ENCODE peak calls at places on chromosomes 12 and 14, in seven cellular contexts. One of them, this sample, is unnamed.

GRCh38 chr12:104286538-104287482 is 16.7 kb upstream of the EID3 start:
- DNase-seq in left ventricle myocardium inferior: peak; percentile 94
- DNase-seq in CD4-positive, alpha-beta T cell: peak; percentile 82
- DNase-seq in lower lobe of right lung: peak; percentile 94
- DNase-seq in IMR-90: peak; percentile 96
- DNase-seq in upper lobe of right lung: peak; percentile 94
- DNase-seq in uterus: peak; percentile 93
- DNase-seq in this sample: peak; percentile 94

GRCh38 chr14:24367506-24368214 is at the start of gene NFATC4:
- DNase-seq in uterus: peak; percentile 83
- DNase-seq in upper lobe of right lung: no peak
- DNase-seq in left ventricle myocardium inferior: peak; percentile 75
- DNase-seq in CD4-positive, alpha-beta T cell: no peak
- DNase-seq in IMR-90: peak; percentile 96
- DNase-seq in lower lobe of right lung: peak; percentile 63
- DNase-seq in this sample: peak; percentile 79

GRCh38 chr12:51914034-51914923 is 7.0 kb downstream of the ACVRL1 start:
- DNase-seq in lower lobe of right lung: no peak
- DNase-seq in upper lobe of right lung: peak; percentile 67
- DNase-seq in uterus: no peak
- DNase-seq in CD4-positive, alpha-beta T cell: no peak
- DNase-seq in IMR-90: no peak
- DNase-seq in left ventricle myocardium inferior: peak; percentile 55
- DNase-seq in this sample: no peak

GRCh38 chr14:100673085-100673806 is 53.4 kb upstream of the DLK1 start:
- DNase-seq in uterus: no peak
- DNase-seq in left ventricle myocardium inferior: no peak
- DNase-seq in CD4-positive, alpha-beta T cell: no peak
- DNase-seq in IMR-90: no peak
- DNase-seq in upper lobe of right lung: peak; percentile 77
- DNase-seq in lower lobe of right lung: peak; percentile 66
- DNase-seq in this sample: no peak

GRCh38 chr12:45216297-45216982 is 545 bp downstream of the ANO6 start:
- DNase-seq in uterus: peak; percentile 52
- DNase-seq in upper lobe of right lung: peak; percentile 81
- DNase-seq in CD4-positive, alpha-beta T cell: peak; percentile 26
- DNase-seq in lower lobe of right lung: peak; percentile 70
- DNase-seq in IMR-90: peak; percentile 49
- DNase-seq in left ventricle myocardium inferior: peak; percentile 51
- DNase-seq in this sample: peak; percentile 63

GRCh38 chr12:107167756-107168155 is 74.4 kb upstream of the CRY1 start:
- DNase-seq in upper lobe of right lung: no peak
- DNase-seq in left ventricle myocardium inferior: no peak
- DNase-seq in IMR-90: peak; percentile 31
- DNase-seq in CD4-positive, alpha-beta T cell: no peak
- DNase-seq in lower lobe of right lung: no peak
- DNase-seq in uterus: no peak
- DNase-seq in this sample: no peak

GRCh38 chr12:52464921-52465320 is 8.7 kb downstream of the KRT6C start:
- DNase-seq in uterus: no peak
- DNase-seq in upper lobe of right lung: no peak
- DNase-seq in CD4-positive, alpha-beta T cell: no peak
- DNase-seq in lower lobe of right lung: no peak
- DNase-seq in left ventricle myocardium inferior: no peak
- DNase-seq in IMR-90: no peak
- DNase-seq in this sample: no peak

GRCh38 chr12:123389560-123390351 is 5.8 kb downstream of the KMT5A start:
- DNase-seq in left ventricle myocardium inferior: peak; percentile 66
- DNase-seq in uterus: peak; percentile 30
- DNase-seq in upper lobe of right lung: peak; percentile 88
- DNase-seq in lower lobe of right lung: peak; percentile 86
- DNase-seq in IMR-90: no peak
- DNase-seq in CD4-positive, alpha-beta T cell: no peak
- DNase-seq in this sample: peak; percentile 75

GRCh38 chr14:22908601-22909000 is 10.3 kb downstream of the RBM23 start:
- DNase-seq in uterus: no peak
- DNase-seq in left ventricle myocardium inferior: no peak
- DNase-seq in IMR-90: peak; percentile 51
- DNase-seq in CD4-positive, alpha-beta T cell: no peak
- DNase-seq in upper lobe of right lung: no peak
- DNase-seq in lower lobe of right lung: no peak
- DNase-seq in this sample: no peak

GRCh38 chr14:55077155-55077554 is 25.7 kb downstream of the MAPK1IP1L start:
- DNase-seq in upper lobe of right lung: no peak
- DNase-seq in lower lobe of right lung: no peak
- DNase-seq in left ventricle myocardium inferior: no peak
- DNase-seq in IMR-90: no peak
- DNase-seq in CD4-positive, alpha-beta T cell: no peak
- DNase-seq in uterus: no peak
- DNase-seq in this sample: no peak

GRCh38 chr12:45415393-45415817 is 199.5 kb downstream of the ANO6 start:
- DNase-seq in CD4-positive, alpha-beta T cell: no peak
- DNase-seq in IMR-90: peak; percentile 100
- DNase-seq in lower lobe of right lung: no peak
- DNase-seq in left ventricle myocardium inferior: peak; percentile 34
- DNase-seq in upper lobe of right lung: no peak
- DNase-seq in uterus: peak; percentile 32
- DNase-seq in this sample: peak; percentile 84

GRCh38 chr12:30546121-30546520 is 149.5 kb downstream of the IPO8 start:
- DNase-seq in upper lobe of right lung: no peak
- DNase-seq in uterus: no peak
- DNase-seq in left ventricle myocardium inferior: no peak
- DNase-seq in CD4-positive, alpha-beta T cell: no peak
- DNase-seq in IMR-90: no peak
- DNase-seq in lower lobe of right lung: no peak
- DNase-seq in this sample: no peak

GRCh38 chr14:52188381-52188780 is 79.1 kb upstream of the PTGDR start:
- DNase-seq in uterus: no peak
- DNase-seq in IMR-90: no peak
- DNase-seq in lower lobe of right lung: no peak
- DNase-seq in left ventricle myocardium inferior: no peak
- DNase-seq in upper lobe of right lung: no peak
- DNase-seq in CD4-positive, alpha-beta T cell: no peak
- DNase-seq in this sample: no peak
- H3K27ac ChIP-seq in uterus: no peak overlapping the region
- H3K27ac ChIP-seq in IMR-90: no peak overlapping the region
- H3K27ac ChIP-seq in lower lobe of right lung: no peak overlapping the region
- H3K27ac ChIP-seq in left ventricle myocardium inferior: no peak overlapping the region
- H3K27ac ChIP-seq in upper lobe of right lung: no peak overlapping the region
- H3K27ac ChIP-seq in CD4-positive, alpha-beta T cell: no peak overlapping the region
- H3K27ac ChIP-seq in this sample: no peak overlapping the region

GRCh38 chr12:70367268-70368141 is 1.4 kb downstream of the KCNMB4 start:
- DNase-seq in lower lobe of right lung: no peak
- DNase-seq in IMR-90: peak; percentile 11
- DNase-seq in left ventricle myocardium inferior: no peak
- DNase-seq in uterus: no peak
- DNase-seq in upper lobe of right lung: no peak
- DNase-seq in CD4-positive, alpha-beta T cell: no peak
- DNase-seq in this sample: no peak

GRCh38 chr12:70365398-70365647 is 767 bp upstream of the KCNMB4 start:
- DNase-seq in CD4-positive, alpha-beta T cell: no peak
- DNase-seq in uterus: peak; percentile 13
- DNase-seq in left ventricle myocardium inferior: no peak
- DNase-seq in lower lobe of right lung: no peak
- DNase-seq in IMR-90: no peak
- DNase-seq in upper lobe of right lung: no peak
- DNase-seq in this sample: no peak

GRCh38 chr12:70364695-70365397 is 1.2 kb upstream of the KCNMB4 start:
- DNase-seq in lower lobe of right lung: no peak
- DNase-seq in CD4-positive, alpha-beta T cell: no peak
- DNase-seq in upper lobe of right lung: no peak
- DNase-seq in left ventricle myocardium inferior: no peak
- DNase-seq in IMR-90: no peak
- DNase-seq in uterus: no peak
- DNase-seq in this sample: no peak

GRCh38 chr12:70365648-70366518 is at the start of gene KCNMB4:
- DNase-seq in uterus: peak; percentile 63
- DNase-seq in lower lobe of right lung: peak; percentile 65
- DNase-seq in IMR-90: peak; percentile 10
- DNase-seq in CD4-positive, alpha-beta T cell: peak; percentile 73
- DNase-seq in upper lobe of right lung: peak; percentile 78
- DNase-seq in left ventricle myocardium inferior: peak; percentile 64
- DNase-seq in this sample: peak; percentile 79

GRCh38 chr12:70366581-70367267 is 634 bp downstream of the KCNMB4 start:
- DNase-seq in CD4-positive, alpha-beta T cell: peak; percentile 57
- DNase-seq in left ventricle myocardium inferior: peak; percentile 25
- DNase-seq in IMR-90: peak; percentile 31
- DNase-seq in uterus: peak; percentile 28
- DNase-seq in upper lobe of right lung: peak; percentile 67
- DNase-seq in lower lobe of right lung: peak; percentile 55
- DNase-seq in this sample: peak; percentile 13
- H3K27me3 ChIP-seq in CD4-positive, alpha-beta T cell: peaks cover 7% of the 10 kb centered on the region
- H3K27me3 ChIP-seq in left ventricle myocardium inferior: peaks cover 13% of the 10 kb centered on the region
- H3K27me3 ChIP-seq in IMR-90: peaks cover 15% of the 10 kb centered on the region
- H3K27me3 ChIP-seq in uterus: no peaks in the 10 kb centered on the region
- H3K27me3 ChIP-seq in upper lobe of right lung: peaks cover 30% of the 10 kb centered on the region
- H3K27me3 ChIP-seq in lower lobe of right lung: peaks cover 17% of the 10 kb centered on the region
- H3K27me3 ChIP-seq in this sample: no peaks in the 10 kb centered on the region

GRCh38 chr12:92462049-92462448 is 240.7 kb upstream of the PLEKHG7 start:
- DNase-seq in left ventricle myocardium inferior: no peak
- DNase-seq in uterus: no peak
- DNase-seq in lower lobe of right lung: no peak
- DNase-seq in IMR-90: no peak
- DNase-seq in CD4-positive, alpha-beta T cell: no peak
- DNase-seq in upper lobe of right lung: no peak
- DNase-seq in this sample: no peak
- H3K27ac ChIP-seq in left ventricle myocardium inferior: no peak overlapping the region
- H3K27ac ChIP-seq in uterus: no peak overlapping the region
- H3K27ac ChIP-seq in lower lobe of right lung: peak overlapping the region; percentile 2
- H3K27ac ChIP-seq in IMR-90: no peak overlapping the region
- H3K27ac ChIP-seq in CD4-positive, alpha-beta T cell: no peak overlapping the region
- H3K27ac ChIP-seq in upper lobe of right lung: no peak overlapping the region
- H3K27ac ChIP-seq in this sample: no peak overlapping the region

DNA sequence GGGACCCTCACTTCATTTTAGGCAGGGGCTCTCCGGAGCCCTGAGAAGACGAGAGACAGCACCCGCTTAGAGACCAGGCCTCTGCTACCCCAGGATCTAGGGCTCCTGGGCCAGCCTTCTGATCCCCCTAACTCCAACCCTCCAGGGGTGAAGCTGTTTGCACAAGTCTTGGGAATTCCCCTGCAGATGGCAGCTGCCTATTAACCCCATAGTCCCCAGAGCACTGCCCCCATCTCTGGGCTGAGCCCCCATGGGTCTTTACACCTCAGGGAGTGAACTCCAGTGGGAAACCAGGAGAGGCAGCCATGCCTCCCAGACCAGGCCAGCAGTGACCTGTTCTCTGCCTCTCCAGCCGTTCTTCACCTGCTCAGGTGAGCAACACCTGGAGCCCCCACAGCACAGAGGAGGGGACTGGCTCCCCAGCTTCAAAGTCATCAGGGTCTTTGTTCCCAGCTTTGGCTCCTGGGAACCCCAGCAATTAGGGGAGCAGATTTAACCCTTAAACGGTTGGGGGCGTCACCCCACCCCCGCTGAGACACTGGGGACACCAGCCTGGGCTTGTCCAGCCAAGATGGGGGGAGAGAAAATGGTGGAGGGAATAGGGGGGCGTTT is 2.3 kb downstream of the WNT10B start:
- DNase-seq in IMR-90: no peak
- DNase-seq in left ventricle myocardium inferior: no peak
- DNase-seq in upper lobe of right lung: no peak
- DNase-seq in uterus: no peak
- DNase-seq in lower lobe of right lung: no peak
- DNase-seq in CD4-positive, alpha-beta T cell: no peak
- DNase-seq in this sample: no peak
- H3K27me3 ChIP-seq in IMR-90: peaks cover 84% of the 10 kb centered on the region
- H3K27me3 ChIP-seq in left ventricle myocardium inferior: peaks cover 72% of the 10 kb centered on the region
- H3K27me3 ChIP-seq in upper lobe of right lung: peaks cover 51% of the 10 kb centered on the region
- H3K27me3 ChIP-seq in uterus: peaks cover 21% of the 10 kb centered on the region
- H3K27me3 ChIP-seq in lower lobe of right lung: peaks cover 46% of the 10 kb centered on the region
- H3K27me3 ChIP-seq in CD4-positive, alpha-beta T cell: peaks cover 44% of the 10 kb centered on the region
- H3K27me3 ChIP-seq in this sample: peaks cover 58% of the 10 kb centered on the region

GRCh38 chr14:20477211-20477876 is 8.1 kb downstream of the PNP start:
- DNase-seq in CD4-positive, alpha-beta T cell: peak; percentile 25
- DNase-seq in upper lobe of right lung: peak; percentile 81
- DNase-seq in left ventricle myocardium inferior: peak; percentile 46
- DNase-seq in uterus: no peak
- DNase-seq in lower lobe of right lung: peak; percentile 69
- DNase-seq in IMR-90: peak; percentile 73
- DNase-seq in this sample: peak; percentile 35
- H3K27ac ChIP-seq in CD4-positive, alpha-beta T cell: peak overlapping the region; percentile 71
- H3K27ac ChIP-seq in upper lobe of right lung: peak overlapping the region; percentile 80
- H3K27ac ChIP-seq in left ventricle myocardium inferior: peak overlapping the region; percentile 73
- H3K27ac ChIP-seq in uterus: no peak overlapping the region
- H3K27ac ChIP-seq in lower lobe of right lung: peak overlapping the region; percentile 76
- H3K27ac ChIP-seq in IMR-90: no peak overlapping the region
- H3K27ac ChIP-seq in this sample: peak overlapping the region; percentile 57

DNA sequence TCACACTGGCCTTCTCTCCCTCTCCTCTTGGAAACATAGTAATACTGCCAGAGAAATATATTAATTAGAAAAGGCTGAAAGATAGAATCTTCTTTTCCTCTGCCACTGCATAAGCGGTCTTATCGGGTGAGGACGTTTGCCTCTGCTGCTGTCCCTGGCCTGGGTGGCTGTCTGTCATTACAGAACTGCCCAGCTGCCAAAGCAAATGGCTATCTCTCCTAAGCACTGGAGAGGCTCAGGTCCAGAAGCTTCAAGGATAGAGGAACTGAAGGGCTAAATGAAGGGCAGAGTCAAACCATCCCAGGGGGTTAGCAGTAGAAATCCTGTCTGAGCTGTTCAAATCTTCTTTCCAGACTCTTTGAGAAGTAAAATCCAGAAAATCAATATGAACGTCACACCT is 198.6 kb upstream of the CAND1 start:
- DNase-seq in IMR-90: no peak
- DNase-seq in CD4-positive, alpha-beta T cell: no peak
- DNase-seq in uterus: no peak
- DNase-seq in left ventricle myocardium inferior: no peak
- DNase-seq in lower lobe of right lung: no peak
- DNase-seq in upper lobe of right lung: no peak
- DNase-seq in this sample: no peak
- H3K27me3 ChIP-seq in IMR-90: peaks cover 31% of the 10 kb centered on the region
- H3K27me3 ChIP-seq in CD4-positive, alpha-beta T cell: peaks cover 45% of the 10 kb centered on the region
- H3K27me3 ChIP-seq in uterus: no peaks in the 10 kb centered on the region
- H3K27me3 ChIP-seq in left ventricle myocardium inferior: peaks cover 56% of the 10 kb centered on the region
- H3K27me3 ChIP-seq in lower lobe of right lung: peaks cover 23% of the 10 kb centered on the region
- H3K27me3 ChIP-seq in upper lobe of right lung: peaks cover 27% of the 10 kb centered on the region
- H3K27me3 ChIP-seq in this sample: peaks cover 12% of the 10 kb centered on the region

DNA sequence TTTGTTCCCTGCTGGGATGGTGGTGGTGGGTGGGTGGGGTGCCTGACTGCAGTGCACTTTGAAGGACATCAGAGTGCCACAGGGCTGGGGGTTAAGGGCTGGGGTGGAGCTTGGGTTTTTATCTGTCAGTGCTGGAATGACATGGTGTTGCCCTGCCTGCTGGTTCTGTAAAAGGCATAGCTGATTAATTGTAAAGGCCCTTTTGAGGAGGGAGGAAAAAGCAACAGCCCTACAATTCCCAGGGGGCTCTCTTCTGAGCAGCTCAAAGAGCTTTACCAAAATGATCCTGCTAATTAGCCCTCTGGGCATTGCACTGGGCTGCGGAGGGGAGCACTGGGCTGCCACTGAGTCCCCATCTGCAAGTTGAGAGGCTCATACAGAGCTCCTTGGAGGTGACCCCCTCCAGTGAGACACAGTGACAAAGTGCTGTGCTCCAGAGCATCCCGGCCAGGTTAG is 21.2 kb downstream of the PLEKHG3 start:
- DNase-seq in CD4-positive, alpha-beta T cell: no peak
- DNase-seq in IMR-90: no peak
- DNase-seq in left ventricle myocardium inferior: peak; percentile 17
- DNase-seq in uterus: no peak
- DNase-seq in lower lobe of right lung: no peak
- DNase-seq in upper lobe of right lung: peak; percentile 32
- DNase-seq in this sample: no peak
- H3K27ac ChIP-seq in CD4-positive, alpha-beta T cell: peak overlapping the region; percentile 29
- H3K27ac ChIP-seq in IMR-90: no peak overlapping the region
- H3K27ac ChIP-seq in left ventricle myocardium inferior: peak overlapping the region; percentile 61
- H3K27ac ChIP-seq in uterus: peak overlapping the region; percentile 50
- H3K27ac ChIP-seq in lower lobe of right lung: no peak overlapping the region
- H3K27ac ChIP-seq in upper lobe of right lung: no peak overlapping the region
- H3K27ac ChIP-seq in this sample: no peak overlapping the region

GRCh38 chr14:79514700-79515099 is 696.6 kb downstream of the DIO2 start:
- DNase-seq in left ventricle myocardium inferior: no peak
- DNase-seq in upper lobe of right lung: no peak
- DNase-seq in lower lobe of right lung: no peak
- DNase-seq in IMR-90: peak; percentile 73
- DNase-seq in uterus: no peak
- DNase-seq in CD4-positive, alpha-beta T cell: no peak
- DNase-seq in this sample: no peak
- H3K27me3 ChIP-seq in left ventricle myocardium inferior: no peaks in the 10 kb centered on the region
- H3K27me3 ChIP-seq in upper lobe of right lung: no peaks in the 10 kb centered on the region
- H3K27me3 ChIP-seq in lower lobe of right lung: no peaks in the 10 kb centered on the region
- H3K27me3 ChIP-seq in IMR-90: no peaks in the 10 kb centered on the region
- H3K27me3 ChIP-seq in uterus: no peaks in the 10 kb centered on the region
- H3K27me3 ChIP-seq in CD4-positive, alpha-beta T cell: no peaks in the 10 kb centered on the region
- H3K27me3 ChIP-seq in this sample: no peaks in the 10 kb centered on the region

This sample was measured in heart left ventricle.